ENCODE peak calls at places on chromosome 14, in seven cellular contexts. W is IMR-90, J is H9, S is mesendoderm, M is mesenchymal stem cell, I is trophoblast cell, C is H1. B is an unnamed sample.

GRCh38 chr14:95039259-95039992 is 117.9 kb downstream of the DICER1 start:
- DNase-seq in W (no peak), J (no peak), S (no peak), M (no peak), I (no peak), C (no peak), B (no peak)

GRCh38 chr14:22180045-22180444 is 409.0 kb downstream of the DAD1 start:
- DNase-seq in W (no peak), J (peak; percentile 46), S (no peak), M (no peak), I (no peak), C (no peak), B (no peak)

GRCh38 chr14:95480109-95480886 is 36.2 kb downstream of the SYNE3 start:
- DNase-seq in W (peak; percentile 31), J (no peak), S (no peak), M (peak; percentile 53), I (peak; percentile 89), C (no peak), B (no peak)

GRCh38 chr14:67941456-67942018 is 122.0 kb downstream of the RAD51B start:
- DNase-seq in W (peak; percentile 38), J (no peak), S (peak; percentile 11), M (peak; percentile 58), I (no peak), C (no peak), B (peak; percentile 18)

GRCh38 chr14:49679271-49679670 is 8.7 kb downstream of the POLE2 start:
- DNase-seq in W (peak; percentile 30), J (no peak), S (no peak), M (no peak), I (no peak), C (no peak), B (no peak)

GRCh38 chr14:22767323-22767589 is 768 bp downstream of the OXA1L start:
- DNase-seq in W (no peak), J (no peak), S (no peak), M (no peak), I (no peak), C (no peak), B (no peak)

GRCh38 chr14:95652690-95653089 is 33.5 kb upstream of the TCL1B start:
- DNase-seq in W (no peak), J (no peak), S (no peak), M (no peak), I (peak; percentile 26), C (no peak), B (no peak)

GRCh38 chr14:70640938-70641547 is 673 bp upstream of the TTC9 start:
- DNase-seq in W (peak; percentile 58), J (peak; percentile 52), S (peak; percentile 68), M (peak; percentile 81), I (peak; percentile 49), C (no peak), B (peak; percentile 24)

GRCh38 chr14:104784846-104785707 is 10.5 kb downstream of the AKT1 start:
- DNase-seq in W (no peak), J (no peak), S (no peak), M (no peak), I (no peak), C (no peak), B (no peak)

GRCh38 chr14:24138396-24139271 is 2.6 kb downstream of the PSME1 start:
- DNase-seq in W (no peak), J (no peak), S (no peak), M (no peak), I (no peak), C (no peak), B (no peak)

GRCh38 chr14:47993883-47994282 is 318.5 kb upstream of the MDGA2 start:
- DNase-seq in W (no peak), J (no peak), S (no peak), M (no peak), I (no peak), C (no peak), B (no peak)

GRCh38 chr14:89445252-89445973 is 28.4 kb upstream of the FOXN3 start:
- DNase-seq in W (peak; percentile 33), J (no peak), S (no peak), M (no peak), I (no peak), C (no peak), B (no peak)

GRCh38 chr14:55731881-55732498 is 152.0 kb downstream of the KTN1 start:
- DNase-seq in W (peak; percentile 24), J (peak; percentile 44), S (peak; percentile 43), M (no peak), I (no peak), C (no peak), B (peak; percentile 43)

GRCh38 chr14:102663031-102663430 is 70.6 kb downstream of the RCOR1 start:
- DNase-seq in W (no peak), J (peak; percentile 56), S (peak; percentile 56), M (no peak), I (peak; percentile 35), C (peak; percentile 46), B (no peak)

GRCh38 chr14:61719344-61720301 is 24.3 kb downstream of the HIF1A start:
- DNase-seq in W (no peak), J (no peak), S (no peak), M (no peak), I (no peak), C (no peak), B (no peak)
- H3K4me1 ChIP-seq in W (peaks cover 17% of the 10 kb centered on the region), J (no peaks in the 10 kb centered on the region), S (peaks cover 4% of the 10 kb centered on the region), M (peaks cover 9% of the 10 kb centered on the region), I (peaks cover 5% of the 10 kb centered on the region), C (peaks cover 9% of the 10 kb centered on the region), B (peaks cover 5% of the 10 kb centered on the region)

GRCh38 chr14:93029417-93029816 is 86.3 kb downstream of the ITPK1 start:
- DNase-seq in W (no peak), J (no peak), S (no peak), M (no peak), I (no peak), C (no peak), B (no peak)
- H2BK120ac ChIP-seq in W (no peak overlapping the region), J (no peak overlapping the region), S (no peak overlapping the region), M (no peak overlapping the region), I (no peak overlapping the region), C (no peak overlapping the region), B (peak overlapping the region; percentile 53)

GRCh38 chr14:68961781-68962584 is 17.1 kb downstream of the ACTN1 start:
- DNase-seq in W (peak; percentile 85), J (peak; percentile 81), S (peak; percentile 93), M (no peak), I (peak; percentile 48), C (no peak), B (peak; percentile 35)

GRCh38 chr14:68961361-68961760 is 17.7 kb downstream of the ACTN1 start:
- DNase-seq in W (no peak), J (no peak), S (no peak), M (no peak), I (no peak), C (no peak), B (no peak)

GRCh38 chr14:68964300-68965093 is 14.6 kb downstream of the ACTN1 start:
- DNase-seq in W (peak; percentile 51), J (no peak), S (no peak), M (peak; percentile 57), I (peak; percentile 33), C (no peak), B (no peak)

GRCh38 chr14:68960123-68960522 is 19.0 kb downstream of the ACTN1 start:
- DNase-seq in W (no peak), J (no peak), S (no peak), M (no peak), I (no peak), C (no peak), B (no peak)

DNA sequence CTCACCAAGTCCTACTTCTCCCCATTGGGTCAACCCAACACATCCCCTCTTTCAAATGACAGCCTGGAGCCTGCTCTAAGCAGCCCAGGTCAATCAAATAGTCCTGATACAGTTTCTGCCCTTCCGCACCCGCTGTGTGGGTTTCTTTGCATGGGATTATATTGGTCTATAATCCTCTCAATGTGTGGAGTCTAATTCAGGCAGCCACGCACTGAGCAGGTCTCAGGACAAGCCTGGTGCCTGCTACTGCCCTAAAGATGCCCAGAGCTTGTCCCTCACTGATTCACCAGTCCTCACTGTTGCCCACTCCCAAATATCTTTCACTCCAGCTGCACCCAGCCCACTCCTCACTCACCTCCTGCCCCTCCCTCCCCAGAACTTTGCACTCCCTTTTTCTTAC is 16.4 kb downstream of the ACTN1 start:
- DNase-seq in W (no peak), J (no peak), S (no peak), M (no peak), I (no peak), C (no peak), B (no peak)
- H3K4me1 ChIP-seq in W (peaks cover 68% of the 10 kb centered on the region), J (peaks cover 2% of the 10 kb centered on the region), S (peaks cover 7% of the 10 kb centered on the region), M (peaks cover 54% of the 10 kb centered on the region), I (peaks cover 41% of the 10 kb centered on the region), C (peaks cover 18% of the 10 kb centered on the region), B (peaks cover 15% of the 10 kb centered on the region)

GRCh38 chr14:33457617-33458016 is 493.3 kb downstream of the EGLN3 start:
- DNase-seq in W (no peak), J (no peak), S (no peak), M (no peak), I (no peak), C (no peak), B (no peak)

GRCh38 chr14:33455998-33456397 is 494.9 kb downstream of the EGLN3 start:
- DNase-seq in W (no peak), J (no peak), S (no peak), M (no peak), I (no peak), C (no peak), B (no peak)

GRCh38 chr14:33463731-33464130 is 487.1 kb downstream of the EGLN3 start:
- DNase-seq in W (no peak), J (no peak), S (no peak), M (no peak), I (no peak), C (no peak), B (no peak)

GRCh38 chr14:33457021-33457420 is 493.9 kb downstream of the EGLN3 start:
- DNase-seq in W (no peak), J (no peak), S (no peak), M (no peak), I (no peak), C (no peak), B (no peak)

GRCh38 chr14:33460119-33460518 is 490.8 kb downstream of the EGLN3 start:
- DNase-seq in W (no peak), J (no peak), S (no peak), M (no peak), I (no peak), C (no peak), B (no peak)
- H2BK120ac ChIP-seq in W (no peak overlapping the region), J (no peak overlapping the region), S (no peak overlapping the region), M (no peak overlapping the region), I (no peak overlapping the region), C (no peak overlapping the region), B (no peak overlapping the region)